ENCODE peak calls at places on chromosomes 2 and 18, in six cellular contexts. E is WTC11; Y is pulmonary artery endothelial cell; I is mucosa of gallbladder; J is activated CD4-positive, alpha-beta T cell treated with anti-CD3 and anti-CD28 coated beads, Interleukin-2, amount 50 U/mL, for 48 hours; W is T follicular helper cell. G is an unnamed sample.
A peak's percentile ranks its signal among the peaks of the same experiment; 100 is the strongest.

GRCh38 chr2:61961231-61961901 is 55.9 kb downstream of the COMMD1 start:
- DNase-seq in E (no peak), Y (no peak), I (no peak), J (no peak), W (no peak), G (no peak)

GRCh38 chr2:43100883-43101662 is 125.3 kb downstream of the ZFP36L2 start:
- DNase-seq in E (peak; percentile 73), Y (no peak), I (peak; percentile 42), J (no peak), W (no peak), G (no peak)

GRCh38 chr2:227890495-227891079 is 19.2 kb downstream of the DAW1 start:
- DNase-seq in E (no peak), Y (peak; percentile 22), I (no peak), J (no peak), W (no peak), G (no peak)

GRCh38 chr18:43312891-43313290 is 35.6 kb upstream of the SYT4 start:
- DNase-seq in E (no peak), Y (no peak), I (no peak), J (no peak), W (no peak), G (no peak)

GRCh38 chr2:165691615-165692014 is 102.4 kb downstream of the GALNT3 start:
- DNase-seq in E (peak; percentile 57), Y (no peak), I (no peak), J (no peak), W (no peak), G (no peak)

GRCh38 chr2:197239434-197239833 is 71.1 kb downstream of the ANKRD44 start:
- DNase-seq in E (no peak), Y (no peak), I (no peak), J (no peak), W (no peak), G (no peak)

GRCh38 chr18:61992285-61992684 is 99.5 kb upstream of the RNF152 start:
- DNase-seq in E (no peak), Y (peak; percentile 89), I (no peak), J (no peak), W (no peak), G (no peak)

GRCh38 chr2:38856165-38856564 is 19.6 kb downstream of the DHX57 start:
- DNase-seq in E (no peak), Y (no peak), I (no peak), J (no peak), W (no peak), G (no peak)

GRCh38 chr2:229489016-229489415 is 217.9 kb upstream of the PID1 start:
- DNase-seq in E (no peak), Y (no peak), I (no peak), J (no peak), W (no peak), G (peak; percentile 62)

GRCh38 chr18:58716046-58716766 is 44.9 kb downstream of the MALT1 start:
- DNase-seq in E (no peak), Y (no peak), I (no peak), J (no peak), W (no peak), G (no peak)

GRCh38 chr2:85324639-85325465 is 2.9 kb downstream of the TGOLN2 start:
- DNase-seq in E (no peak), Y (no peak), I (peak; percentile 68), J (no peak), W (no peak), G (no peak)

GRCh38 chr2:42862669-42863185 is 70.3 kb upstream of the HAAO start:
- DNase-seq in E (no peak), Y (no peak), I (no peak), J (no peak), W (no peak), G (no peak)

GRCh38 chr2:26070684-26071189 is 36.9 kb downstream of the RAB10 start:
- DNase-seq in E (no peak), Y (no peak), I (no peak), J (no peak), W (no peak), G (no peak)